ENCODE peak calls at places on chromosomes 7 and 10, in six cellular contexts. One of them, this sample, is unnamed.
A peak's percentile ranks its signal among the peaks of the same experiment; 100 is the strongest.

GRCh38 chr10:34161948-34162347 is 653.1 kb downstream of the PARD3 start:
- DNase-seq in uterus: no peak
- DNase-seq in left ventricle myocardium inferior: no peak
- DNase-seq in CD4-positive, CD25-positive, alpha-beta regulatory T cell: no peak
- DNase-seq in cardiac fibroblast: no peak
- DNase-seq in SK-N-SH: no peak
- DNase-seq in this sample: no peak

GRCh38 chr10:73917566-73918305 is 6.8 kb downstream of the PLAU start:
- DNase-seq in left ventricle myocardium inferior: no peak
- DNase-seq in cardiac fibroblast: no peak
- DNase-seq in CD4-positive, CD25-positive, alpha-beta regulatory T cell: no peak
- DNase-seq in uterus: no peak
- DNase-seq in SK-N-SH: no peak
- DNase-seq in this sample: no peak

GRCh38 chr10:30510184-30510931 is 76.4 kb downstream of the MAP3K8 start:
- DNase-seq in SK-N-SH: no peak
- DNase-seq in left ventricle myocardium inferior: no peak
- DNase-seq in CD4-positive, CD25-positive, alpha-beta regulatory T cell: no peak
- DNase-seq in cardiac fibroblast: peak; percentile 59
- DNase-seq in uterus: peak; percentile 54
- DNase-seq in this sample: no peak

GRCh38 chr7:141073641-141074161 is at the start of gene TMEM178B:
- DNase-seq in left ventricle myocardium inferior: no peak
- DNase-seq in SK-N-SH: peak; percentile 74
- DNase-seq in cardiac fibroblast: no peak
- DNase-seq in CD4-positive, CD25-positive, alpha-beta regulatory T cell: no peak
- DNase-seq in uterus: no peak
- DNase-seq in this sample: no peak

GRCh38 chr7:96899108-96899507 is 106.2 kb upstream of the DLX6 start:
- DNase-seq in cardiac fibroblast: no peak
- DNase-seq in uterus: no peak
- DNase-seq in CD4-positive, CD25-positive, alpha-beta regulatory T cell: no peak
- DNase-seq in left ventricle myocardium inferior: no peak
- DNase-seq in SK-N-SH: no peak
- DNase-seq in this sample: no peak

GRCh38 chr7:2223321-2223720 is 9.4 kb downstream of the MAD1L1 start:
- DNase-seq in CD4-positive, CD25-positive, alpha-beta regulatory T cell: no peak
- DNase-seq in SK-N-SH: no peak
- DNase-seq in uterus: no peak
- DNase-seq in cardiac fibroblast: no peak
- DNase-seq in left ventricle myocardium inferior: no peak
- DNase-seq in this sample: no peak

GRCh38 chr10:18976681-18977251 is 71.8 kb upstream of the MALRD1 start:
- DNase-seq in uterus: no peak
- DNase-seq in CD4-positive, CD25-positive, alpha-beta regulatory T cell: no peak
- DNase-seq in cardiac fibroblast: no peak
- DNase-seq in SK-N-SH: no peak
- DNase-seq in left ventricle myocardium inferior: no peak
- DNase-seq in this sample: no peak

GRCh38 chr10:44752451-44753441 is 158.4 kb upstream of the TMEM72 start:
- DNase-seq in left ventricle myocardium inferior: no peak
- DNase-seq in uterus: no peak
- DNase-seq in SK-N-SH: no peak
- DNase-seq in CD4-positive, CD25-positive, alpha-beta regulatory T cell: no peak
- DNase-seq in cardiac fibroblast: peak; percentile 69
- DNase-seq in this sample: no peak

GRCh38 chr10:556971-557370 is 132.5 kb downstream of the DIP2C start:
- DNase-seq in SK-N-SH: no peak
- DNase-seq in cardiac fibroblast: no peak
- DNase-seq in uterus: no peak
- DNase-seq in left ventricle myocardium inferior: no peak
- DNase-seq in CD4-positive, CD25-positive, alpha-beta regulatory T cell: no peak
- DNase-seq in this sample: no peak

GRCh38 chr7:3294432-3295100 is 6.5 kb upstream of the SDK1 start:
- DNase-seq in uterus: no peak
- DNase-seq in cardiac fibroblast: no peak
- DNase-seq in CD4-positive, CD25-positive, alpha-beta regulatory T cell: no peak
- DNase-seq in left ventricle myocardium inferior: no peak
- DNase-seq in SK-N-SH: no peak
- DNase-seq in this sample: no peak

GRCh38 chr7:27106906-27107250 is 4.4 kb upstream of the HOXA2 start:
- DNase-seq in cardiac fibroblast: no peak
- DNase-seq in SK-N-SH: no peak
- DNase-seq in left ventricle myocardium inferior: no peak
- DNase-seq in CD4-positive, CD25-positive, alpha-beta regulatory T cell: no peak
- DNase-seq in uterus: no peak
- DNase-seq in this sample: no peak

GRCh38 chr10:77970869-77971803 is 44.6 kb upstream of the DLG5 start:
- DNase-seq in uterus: peak; percentile 79
- DNase-seq in CD4-positive, CD25-positive, alpha-beta regulatory T cell: no peak
- DNase-seq in left ventricle myocardium inferior: peak; percentile 52
- DNase-seq in SK-N-SH: peak; percentile 68
- DNase-seq in cardiac fibroblast: peak; percentile 95
- DNase-seq in this sample: no peak

GRCh38 chr7:151139071-151139521 is 28.4 kb downstream of the GBX1 start:
- DNase-seq in cardiac fibroblast: no peak
- DNase-seq in left ventricle myocardium inferior: no peak
- DNase-seq in SK-N-SH: peak; percentile 53
- DNase-seq in uterus: no peak
- DNase-seq in CD4-positive, CD25-positive, alpha-beta regulatory T cell: no peak
- DNase-seq in this sample: no peak

GRCh38 chr7:149773446-149774236 is at the start of gene ZNF467:
- DNase-seq in SK-N-SH: peak; percentile 73
- DNase-seq in cardiac fibroblast: peak; percentile 87
- DNase-seq in CD4-positive, CD25-positive, alpha-beta regulatory T cell: peak; percentile 41
- DNase-seq in uterus: peak; percentile 77
- DNase-seq in left ventricle myocardium inferior: peak; percentile 79
- DNase-seq in this sample: peak; percentile 38

GRCh38 chr10:43785252-43785651 is 136.6 kb upstream of the ZNF32 start:
- DNase-seq in uterus: no peak
- DNase-seq in CD4-positive, CD25-positive, alpha-beta regulatory T cell: no peak
- DNase-seq in cardiac fibroblast: peak; percentile 39
- DNase-seq in left ventricle myocardium inferior: no peak
- DNase-seq in SK-N-SH: no peak
- DNase-seq in this sample: no peak

GRCh38 chr7:139994356-139994755 is 68.4 kb downstream of the PARP12 start:
- DNase-seq in cardiac fibroblast: no peak
- DNase-seq in SK-N-SH: no peak
- DNase-seq in uterus: no peak
- DNase-seq in left ventricle myocardium inferior: no peak
- DNase-seq in CD4-positive, CD25-positive, alpha-beta regulatory T cell: no peak
- DNase-seq in this sample: no peak

GRCh38 chr10:45308707-45309106 is 6.7 kb downstream of the OR13A1 start:
- DNase-seq in left ventricle myocardium inferior: no peak
- DNase-seq in CD4-positive, CD25-positive, alpha-beta regulatory T cell: no peak
- DNase-seq in cardiac fibroblast: no peak
- DNase-seq in uterus: no peak
- DNase-seq in SK-N-SH: no peak
- DNase-seq in this sample: no peak

GRCh38 chr7:115357213-115357999 is 435.5 kb downstream of the MDFIC start:
- DNase-seq in uterus: no peak
- DNase-seq in left ventricle myocardium inferior: no peak
- DNase-seq in CD4-positive, CD25-positive, alpha-beta regulatory T cell: no peak
- DNase-seq in cardiac fibroblast: peak; percentile 4
- DNase-seq in SK-N-SH: no peak
- DNase-seq in this sample: no peak

GRCh38 chr10:36451391-36451790 is 674.0 kb upstream of the ANKRD30A start:
- DNase-seq in left ventricle myocardium inferior: no peak
- DNase-seq in cardiac fibroblast: no peak
- DNase-seq in SK-N-SH: no peak
- DNase-seq in uterus: no peak
- DNase-seq in CD4-positive, CD25-positive, alpha-beta regulatory T cell: no peak
- DNase-seq in this sample: no peak

GRCh38 chr7:2999078-2999500 is 44.6 kb downstream of the CARD11 start:
- DNase-seq in left ventricle myocardium inferior: no peak
- DNase-seq in CD4-positive, CD25-positive, alpha-beta regulatory T cell: no peak
- DNase-seq in uterus: no peak
- DNase-seq in SK-N-SH: no peak
- DNase-seq in cardiac fibroblast: no peak
- DNase-seq in this sample: no peak

GRCh38 chr10:28801869-28802268 is 124.5 kb downstream of the BAMBI start:
- DNase-seq in cardiac fibroblast: no peak
- DNase-seq in SK-N-SH: no peak
- DNase-seq in left ventricle myocardium inferior: no peak
- DNase-seq in uterus: no peak
- DNase-seq in CD4-positive, CD25-positive, alpha-beta regulatory T cell: no peak
- DNase-seq in this sample: no peak

GRCh38 chr10:61623101-61623500 is 39.6 kb upstream of the CABCOCO1 start:
- DNase-seq in cardiac fibroblast: no peak
- DNase-seq in uterus: no peak
- DNase-seq in SK-N-SH: no peak
- DNase-seq in left ventricle myocardium inferior: no peak
- DNase-seq in CD4-positive, CD25-positive, alpha-beta regulatory T cell: no peak
- DNase-seq in this sample: no peak

GRCh38 chr7:30799206-30799975 is 28.2 kb downstream of the MINDY4 start:
- DNase-seq in cardiac fibroblast: peak; percentile 93
- DNase-seq in CD4-positive, CD25-positive, alpha-beta regulatory T cell: no peak
- DNase-seq in SK-N-SH: no peak
- DNase-seq in left ventricle myocardium inferior: peak; percentile 39
- DNase-seq in uterus: peak; percentile 61
- DNase-seq in this sample: no peak

DNA sequence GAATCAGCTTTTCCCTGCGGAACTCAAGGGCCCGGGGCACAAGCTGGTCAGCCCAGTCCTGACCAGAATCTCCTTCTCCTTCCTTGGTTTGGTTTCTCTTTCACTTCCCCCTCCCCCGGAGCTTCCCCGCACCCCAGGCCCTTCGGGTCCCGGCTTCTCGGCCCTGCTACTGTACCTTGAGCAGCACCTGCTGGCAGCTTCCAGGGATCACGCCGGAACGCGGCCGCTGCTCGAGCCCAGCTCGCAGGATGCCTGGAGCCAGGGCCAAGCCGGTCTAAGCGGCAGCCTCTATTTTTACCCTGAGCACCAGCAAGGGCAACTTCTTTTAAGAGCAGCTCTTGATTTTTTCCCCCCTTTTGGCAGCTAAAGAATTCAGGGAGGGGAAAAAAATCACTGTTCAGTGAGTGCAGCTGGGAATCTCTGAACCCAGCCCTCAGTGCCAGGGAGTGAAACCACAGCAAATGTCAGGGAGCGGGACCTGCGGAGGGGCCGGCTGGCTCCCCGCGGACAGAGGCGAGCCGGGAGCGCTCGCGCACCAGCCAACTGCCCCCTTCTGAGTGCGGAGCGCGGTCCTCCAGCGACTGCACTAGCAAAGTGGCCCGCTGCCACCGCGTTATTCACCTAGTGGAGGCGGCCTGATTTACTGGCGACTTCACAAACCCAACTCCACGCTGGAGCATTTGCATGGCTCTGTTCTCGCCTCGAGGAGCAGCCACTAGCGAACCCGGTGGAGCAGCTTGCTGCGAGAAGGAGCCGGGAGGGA is 2.4 kb upstream of the INHBA start:
- DNase-seq in CD4-positive, CD25-positive, alpha-beta regulatory T cell: peak; percentile 2
- DNase-seq in SK-N-SH: peak; percentile 96
- DNase-seq in cardiac fibroblast: peak; percentile 92
- DNase-seq in left ventricle myocardium inferior: peak; percentile 82
- DNase-seq in uterus: peak; percentile 84
- DNase-seq in this sample: no peak
- H3K4me3 ChIP-seq in CD4-positive, CD25-positive, alpha-beta regulatory T cell: no peak overlapping the region
- H3K4me3 ChIP-seq in SK-N-SH: peak overlapping the region; percentile 73
- H3K4me3 ChIP-seq in cardiac fibroblast: peak overlapping the region; percentile 52
- H3K4me3 ChIP-seq in left ventricle myocardium inferior: peak overlapping the region; percentile 69
- H3K4me3 ChIP-seq in uterus: peak overlapping the region; percentile 43
- H3K4me3 ChIP-seq in this sample: peak overlapping the region; percentile 38

GRCh38 chr7:74627699-74628411 is 29.7 kb upstream of the GTF2I start:
- DNase-seq in CD4-positive, CD25-positive, alpha-beta regulatory T cell: no peak
- DNase-seq in SK-N-SH: peak; percentile 45
- DNase-seq in left ventricle myocardium inferior: no peak
- DNase-seq in cardiac fibroblast: peak; percentile 75
- DNase-seq in uterus: no peak
- DNase-seq in this sample: no peak
- H3K4me3 ChIP-seq in CD4-positive, CD25-positive, alpha-beta regulatory T cell: no peak overlapping the region
- H3K4me3 ChIP-seq in SK-N-SH: no peak overlapping the region
- H3K4me3 ChIP-seq in left ventricle myocardium inferior: peak overlapping the region; percentile 20
- H3K4me3 ChIP-seq in cardiac fibroblast: no peak overlapping the region
- H3K4me3 ChIP-seq in uterus: no peak overlapping the region
- H3K4me3 ChIP-seq in this sample: no peak overlapping the region

GRCh38 chr10:26798298-26798697 is 62.5 kb downstream of the ABI1 start:
- DNase-seq in uterus: no peak
- DNase-seq in CD4-positive, CD25-positive, alpha-beta regulatory T cell: no peak
- DNase-seq in SK-N-SH: no peak
- DNase-seq in cardiac fibroblast: no peak
- DNase-seq in left ventricle myocardium inferior: no peak
- DNase-seq in this sample: no peak
- H3K4me3 ChIP-seq in uterus: no peak overlapping the region
- H3K4me3 ChIP-seq in CD4-positive, CD25-positive, alpha-beta regulatory T cell: no peak overlapping the region
- H3K4me3 ChIP-seq in SK-N-SH: no peak overlapping the region
- H3K4me3 ChIP-seq in cardiac fibroblast: no peak overlapping the region
- H3K4me3 ChIP-seq in left ventricle myocardium inferior: no peak overlapping the region
- H3K4me3 ChIP-seq in this sample: no peak overlapping the region

DNA sequence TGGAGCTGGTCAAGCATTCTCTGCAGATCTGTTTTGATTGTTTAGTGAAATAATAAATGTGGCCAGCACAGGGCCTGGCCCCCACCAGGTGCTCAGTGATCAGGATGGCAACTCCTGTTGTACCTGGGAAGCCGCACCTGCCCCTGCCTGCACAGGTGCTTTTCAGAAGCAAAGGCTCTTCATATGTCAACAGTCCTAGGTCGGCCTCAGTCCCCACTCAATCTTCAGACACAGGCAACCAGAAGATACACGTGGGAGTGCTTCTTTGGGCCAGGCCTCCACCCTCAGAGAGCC is 65.9 kb downstream of the CDH23 start:
- DNase-seq in left ventricle myocardium inferior: no peak
- DNase-seq in CD4-positive, CD25-positive, alpha-beta regulatory T cell: no peak
- DNase-seq in uterus: no peak
- DNase-seq in cardiac fibroblast: no peak
- DNase-seq in SK-N-SH: no peak
- DNase-seq in this sample: no peak
- H3K4me3 ChIP-seq in left ventricle myocardium inferior: no peak overlapping the region
- H3K4me3 ChIP-seq in CD4-positive, CD25-positive, alpha-beta regulatory T cell: no peak overlapping the region
- H3K4me3 ChIP-seq in uterus: no peak overlapping the region
- H3K4me3 ChIP-seq in cardiac fibroblast: no peak overlapping the region
- H3K4me3 ChIP-seq in SK-N-SH: no peak overlapping the region
- H3K4me3 ChIP-seq in this sample: no peak overlapping the region

DNA sequence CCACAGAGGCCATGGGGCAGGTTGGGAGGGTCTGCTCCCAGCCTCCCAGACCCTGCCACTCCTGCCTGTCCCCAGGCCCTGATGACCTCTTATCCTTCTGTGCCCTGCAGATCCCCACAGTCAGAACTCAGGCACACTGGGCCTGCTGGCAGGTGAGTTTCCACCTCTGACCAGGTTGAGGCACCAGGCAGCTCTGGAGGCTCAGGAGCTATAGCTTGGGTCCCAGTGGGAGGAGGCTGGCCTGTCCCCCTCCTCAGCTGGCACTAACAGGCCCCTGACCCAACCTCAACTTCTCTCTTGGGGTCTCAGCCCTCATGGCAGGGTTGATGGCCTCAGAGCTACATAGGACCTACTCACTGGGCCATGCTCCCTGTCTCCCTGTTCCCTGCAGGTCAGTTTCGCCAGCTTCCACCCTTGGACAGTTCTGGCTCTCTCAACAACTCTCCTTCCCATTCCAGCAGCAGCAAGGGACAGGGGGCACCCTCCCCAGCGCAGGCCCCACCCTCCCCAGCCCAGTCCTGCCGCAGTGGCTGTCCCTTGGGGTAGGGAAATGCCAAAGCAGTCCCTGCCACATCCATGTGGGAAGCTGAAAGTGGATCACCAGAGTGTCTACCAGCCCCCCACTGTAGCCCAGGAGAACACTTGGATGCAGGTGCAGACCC is 2.7 kb upstream of the AEBP1 start:
- DNase-seq in CD4-positive, CD25-positive, alpha-beta regulatory T cell: no peak
- DNase-seq in left ventricle myocardium inferior: peak; percentile 11
- DNase-seq in cardiac fibroblast: no peak
- DNase-seq in uterus: no peak
- DNase-seq in SK-N-SH: no peak
- DNase-seq in this sample: no peak
- H3K4me3 ChIP-seq in CD4-positive, CD25-positive, alpha-beta regulatory T cell: no peak overlapping the region
- H3K4me3 ChIP-seq in left ventricle myocardium inferior: no peak overlapping the region
- H3K4me3 ChIP-seq in cardiac fibroblast: no peak overlapping the region
- H3K4me3 ChIP-seq in uterus: no peak overlapping the region
- H3K4me3 ChIP-seq in SK-N-SH: no peak overlapping the region
- H3K4me3 ChIP-seq in this sample: no peak overlapping the region

This sample was measured in CD8-positive, alpha-beta memory T cell.